ENCODE peak calls at places on chromosomes 6 and 20, in seven cellular contexts. A, B, T, K, X, Y and J are unnamed samples.

GRCh38 chr6:139253656-139254055 is 38.1 kb downstream of the TXLNB start:
- DNase-seq in A (no peak), B (no peak), K (no peak), T (no peak), Y (no peak), X (no peak), J (no peak)

GRCh38 chr20:2879148-2879547 is 5.9 kb downstream of the PTPRA start:
- DNase-seq in A (peak), B (no peak), X (no peak), T (no peak), Y (no peak), K (peak), J (peak)

GRCh38 chr6:125149256-125150144 is 4.1 kb upstream of the TPD52L1 start:
- DNase-seq in Y (no peak), A (no peak), K (no peak), X (no peak), B (no peak), T (no peak), J (peak)

GRCh38 chr6:43489277-43490072 is 12.1 kb downstream of the TJAP1 start:
- DNase-seq in K (no peak), T (no peak), X (no peak), A (no peak), B (no peak), Y (no peak), J (no peak)

GRCh38 chr6:131946992-131947955 is 3.9 kb downstream of the CCN2 start:
- DNase-seq in T (no peak), A (peak), Y (peak), B (no peak), K (peak), X (no peak), J (peak)

GRCh38 chr20:59253779-59254319 is 46.6 kb upstream of the EDN3 start:
- DNase-seq in X (peak), K (no peak), A (no peak), T (no peak), B (no peak), Y (no peak), J (no peak)

GRCh38 chr6:64683682-64684081 is 1023.3 kb downstream of the EYS start:
- DNase-seq in X (no peak), T (no peak), Y (no peak), B (no peak), K (no peak), A (no peak), J (peak)

GRCh38 chr20:38692436-38693411 is 31.6 kb upstream of the SLC32A1 start:
- DNase-seq in K (no peak), Y (no peak), B (no peak), A (peak), X (peak), T (peak), J (peak)

GRCh38 chr6:79038061-79038460 is 40.0 kb downstream of the PHIP start:
- DNase-seq in K (no peak), X (no peak), T (no peak), A (no peak), Y (no peak), B (no peak), J (peak)

GRCh38 chr20:37877832-37878772 is 24.8 kb upstream of the VSTM2L start:
- DNase-seq in X (no peak), B (no peak), K (no peak), Y (no peak), T (no peak), A (no peak), J (no peak)

GRCh38 chr6:13302291-13302690 is 26.0 kb downstream of the TBC1D7 start:
- DNase-seq in A (peak), B (no peak), Y (no peak), X (no peak), K (no peak), T (no peak), J (no peak)

GRCh38 chr6:84764332-84765049 is at the start of gene TBX18:
- DNase-seq in A (peak), K (peak), T (peak), B (no peak), Y (peak), X (no peak), J (peak)

GRCh38 chr6:84762220-84762940 is 2.0 kb downstream of the TBX18 start:
- DNase-seq in K (no peak), X (no peak), Y (no peak), T (no peak), B (no peak), A (peak), J (no peak)

GRCh38 chr6:84763397-84764331 is 734 bp downstream of the TBX18 start:
- DNase-seq in T (peak), A (peak), K (peak), Y (peak), B (no peak), X (no peak), J (peak)

GRCh38 chr6:84766118-84766683 is 1.8 kb upstream of the TBX18 start:
- DNase-seq in B (no peak), A (no peak), X (no peak), K (no peak), T (no peak), Y (no peak), J (no peak)

DNA sequence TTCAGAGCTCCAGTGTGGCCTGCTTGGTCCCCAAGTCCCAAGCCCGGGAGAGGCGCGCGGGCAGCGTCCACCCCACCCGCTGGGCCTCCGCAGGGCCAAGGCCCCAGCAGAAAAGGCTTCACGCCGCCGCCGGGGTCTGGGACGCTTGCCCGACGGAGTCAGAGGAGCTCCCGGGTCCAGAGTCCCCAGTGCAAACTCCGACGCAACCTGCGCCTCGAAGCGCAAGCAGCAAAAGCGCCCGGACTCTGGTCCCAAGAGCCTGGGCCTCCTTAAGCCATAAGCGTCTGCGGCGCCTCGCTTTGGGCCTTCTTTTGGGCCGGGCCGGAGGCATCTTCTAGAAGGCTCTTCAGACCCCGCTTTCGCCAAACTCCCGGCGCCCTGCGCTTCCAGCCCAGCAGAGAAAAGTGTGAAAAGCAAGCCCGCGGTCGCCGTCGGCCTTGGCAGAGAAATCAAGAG is 1.4 kb downstream of the TBX18 start:
- DNase-seq in T (no peak), B (no peak), Y (no peak), X (no peak), A (peak), K (no peak), J (no peak)
- TF ChIP-seq CTCF in T (no peak), B (no peak), Y (no peak), X (no peak), A (no peak), K (no peak), J (no peak)

GRCh38 chr20:6142348-6142993 is 19.6 kb upstream of the FERMT1 start:
- DNase-seq in A (peak), T (no peak), Y (peak), B (peak), X (peak), K (no peak), J (peak)

GRCh38 chr20:6140947-6141346 is 18.1 kb upstream of the FERMT1 start:
- DNase-seq in X (peak), K (no peak), B (no peak), Y (no peak), T (no peak), A (no peak), J (no peak)
- TF ChIP-seq CTCF in X (peak), K (peak), B (peak), Y (peak), T (no peak), A (no peak), J (peak)

DNA sequence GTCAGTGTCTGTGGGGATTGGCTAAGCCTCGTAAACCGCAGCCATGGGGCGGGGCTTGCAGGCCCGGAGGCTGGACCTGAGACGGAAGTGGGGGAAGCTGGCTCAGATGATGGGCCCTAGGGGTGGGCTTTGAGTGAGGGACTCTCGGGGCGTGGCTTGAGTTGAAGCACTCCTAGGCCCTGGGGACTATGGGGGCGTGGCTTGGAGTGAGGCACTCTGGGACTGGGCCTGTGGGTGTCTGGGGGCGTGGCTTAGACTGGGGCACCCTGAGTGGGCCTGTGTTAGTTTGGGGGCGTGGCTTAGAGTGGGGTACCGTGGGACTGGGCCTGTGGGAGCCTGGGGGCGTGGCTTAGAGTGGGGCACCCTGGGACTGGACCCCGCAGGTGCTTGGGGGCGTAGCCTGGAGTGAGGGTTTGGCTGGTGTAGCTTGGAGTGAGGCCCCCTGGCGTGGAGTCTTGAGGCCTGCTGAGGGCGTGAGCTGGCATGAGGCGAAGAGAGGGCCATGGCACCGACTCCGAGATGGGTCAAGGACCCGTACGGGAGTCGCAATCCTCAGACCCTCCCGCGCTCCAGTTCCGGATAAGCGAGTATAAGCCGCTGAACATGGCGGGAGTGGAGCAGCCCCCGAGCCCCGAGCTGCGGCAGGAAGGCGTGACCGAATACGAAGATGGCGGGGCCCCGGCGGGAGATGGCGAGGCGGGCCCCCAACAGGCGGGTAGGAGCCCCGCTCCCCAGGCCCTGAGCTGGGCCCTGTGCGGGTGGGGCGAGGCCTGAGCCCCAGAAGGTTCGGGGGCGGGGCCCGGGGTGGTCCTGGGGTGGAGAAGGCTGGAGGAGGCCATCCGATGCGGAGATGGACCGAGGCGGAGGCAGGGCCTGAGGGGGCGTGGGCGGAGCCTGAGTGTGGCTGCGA is 6.8 kb downstream of the L3MBTL1 start:
- DNase-seq in Y (peak), X (peak), K (peak), T (peak), B (peak), A (peak), J (peak)
- TF ChIP-seq CTCF in Y (peak), X (peak), K (peak), T (peak), B (peak), A (peak), J (peak)

GRCh38 chr20:48336647-48337046 is 491.2 kb downstream of the PREX1 start:
- DNase-seq in A (no peak), T (no peak), Y (no peak), B (no peak), X (no peak), K (no peak), J (no peak)
- TF ChIP-seq CTCF in A (no peak), T (no peak), Y (no peak), B (no peak), X (no peak), K (no peak), J (no peak)

GRCh38 chr6:96089173-96089572 is 73.4 kb downstream of the FUT9 start:
- DNase-seq in Y (no peak), B (no peak), A (no peak), X (peak), T (no peak), K (no peak), J (no peak)
- TF ChIP-seq CTCF in Y (no peak), B (peak), A (no peak), X (peak), T (no peak), K (no peak), J (no peak)

GRCh38 chr6:15288856-15289255 is 43.0 kb downstream of the JARID2 start:
- DNase-seq in A (no peak), X (peak), K (no peak), T (no peak), B (no peak), Y (no peak), J (no peak)
- TF ChIP-seq CTCF in A (no peak), X (no peak), K (no peak), T (no peak), B (no peak), Y (no peak), J (no peak)

GRCh38 chr20:50981714-50982048 is 23.1 kb downstream of the MOCS3 start:
- DNase-seq in Y (no peak), T (no peak), B (no peak), A (no peak), K (no peak), X (no peak), J (no peak)
- TF ChIP-seq CTCF in Y (no peak), T (no peak), B (no peak), A (no peak), K (no peak), X (no peak), J (no peak)